ENCODE peak calls at places on chromosomes 2 and 18, in nine cellular contexts. J, Q, O, C, R, H, M, A and B are unnamed samples. For H3K27me3, the result is how much of the 10 kb centered on the place peaks cover.

GRCh38 chr2:206556357-206556949 is 85.8 kb upstream of the FAM237A start:
- DNase-seq in A (no peak), Q (peak), M (no peak), C (no peak), R (no peak), J (no peak), O (no peak), H (no peak), B (peak)

GRCh38 chr2:176961759-176962158 is 250.8 kb upstream of the HNRNPA3 start:
- DNase-seq in A (no peak), R (no peak), C (no peak), M (no peak), O (no peak), Q (no peak), J (no peak), H (no peak), B (no peak)

GRCh38 chr2:166042356-166042755 is 85.5 kb downstream of the SCN1A start:
- DNase-seq in J (no peak), H (no peak), Q (no peak), A (no peak), O (no peak), R (no peak), C (no peak), M (no peak), B (no peak)

GRCh38 chr18:75360206-75360605 is 67.3 kb downstream of the SMIM21 start:
- DNase-seq in J (no peak), A (no peak), H (no peak), R (no peak), O (no peak), M (no peak), C (no peak), Q (no peak), B (no peak)

GRCh38 chr18:79400591-79401381 is 5.1 kb downstream of the NFATC1 start:
- DNase-seq in R (peak), H (no peak), J (peak), A (no peak), C (no peak), Q (no peak), O (no peak), M (no peak), B (no peak)

GRCh38 chr2:142863485-142863921 is 14.0 kb upstream of the KYNU start:
- DNase-seq in M (no peak), Q (no peak), R (no peak), O (no peak), H (no peak), C (no peak), J (no peak), A (no peak), B (peak)

GRCh38 chr18:7535436-7536190 is 31.5 kb upstream of the PTPRM start:
- DNase-seq in O (no peak), J (no peak), M (no peak), C (no peak), H (no peak), A (no peak), Q (no peak), R (no peak), B (no peak)

GRCh38 chr2:214713080-214713830 is 96.2 kb downstream of the BARD1 start:
- DNase-seq in M (no peak), H (no peak), A (no peak), R (no peak), J (no peak), C (no peak), O (no peak), Q (no peak), B (no peak)

GRCh38 chr2:207149253-207150213 is 16.2 kb downstream of the KLF7 start:
- DNase-seq in J (no peak), C (no peak), O (no peak), M (no peak), Q (peak), R (peak), H (no peak), A (no peak), B (no peak)

GRCh38 chr2:240479111-240479501 is 43.6 kb downstream of the GPC1 start:
- DNase-seq in H (no peak), R (no peak), J (no peak), C (no peak), Q (no peak), M (no peak), A (no peak), O (peak), B (no peak)

DNA sequence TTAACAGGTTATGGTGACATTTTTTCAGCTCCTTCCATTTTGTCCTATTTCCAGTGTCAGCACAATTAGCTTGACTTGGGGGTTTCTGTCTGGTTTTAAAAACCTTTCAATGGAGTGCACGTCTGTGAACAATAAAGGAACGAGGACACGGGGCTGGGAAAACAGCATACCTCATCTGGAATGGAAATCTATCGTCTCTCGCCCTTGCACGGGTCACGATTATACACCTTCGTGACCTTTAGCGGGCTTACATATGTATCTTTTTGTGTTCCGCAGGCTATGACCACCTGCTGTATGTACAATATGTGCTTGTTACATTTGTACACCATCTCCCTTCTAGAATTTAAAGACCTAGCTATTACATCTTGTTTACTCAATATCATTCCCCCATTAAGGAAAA is 2.3 kb upstream of the ZNF532 start:
- DNase-seq in O (no peak), Q (no peak), C (no peak), A (peak), J (no peak), H (no peak), R (no peak), M (no peak), B (no peak)
- H3K4me3 ChIP-seq in O (no peak), Q (peak), C (peak), A (peak), J (no peak), H (peak), R (peak), M (peak), B (no peak)

DNA sequence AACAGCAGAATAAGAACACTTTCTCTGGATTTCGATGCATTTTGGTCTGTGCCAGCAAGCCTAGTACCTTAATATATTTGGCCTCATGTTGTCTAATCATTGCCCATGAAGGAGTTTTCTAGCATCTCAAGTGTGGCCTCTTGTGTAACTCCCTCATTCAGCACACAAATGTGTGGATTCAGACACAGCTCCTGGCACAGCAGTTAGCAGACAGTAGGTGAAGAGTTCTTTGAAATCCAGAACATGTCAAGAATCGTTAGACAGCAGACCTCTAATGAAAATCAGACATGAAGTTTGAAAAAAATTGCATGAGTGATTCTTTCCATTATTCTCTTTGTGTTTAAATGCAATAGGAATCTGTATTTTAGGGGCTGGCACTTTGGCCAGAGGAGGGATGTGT is 177.0 kb downstream of the FMNL2 start:
- DNase-seq in R (no peak), C (no peak), M (no peak), H (no peak), Q (no peak), O (no peak), J (no peak), A (no peak), B (no peak)
- H3K27me3 ChIP-seq in R (under half), C (under half), M (under half), H (under half), Q (under half), O (under half), J (under half), A (under half), B (under half)

GRCh38 chr2:198698230-198698629 is 759.5 kb downstream of the SATB2 start:
- DNase-seq in R (no peak), M (no peak), C (no peak), H (no peak), J (no peak), A (no peak), O (no peak), Q (no peak), B (no peak)
- H3K4me3 ChIP-seq in R (no peak), M (no peak), C (no peak), H (no peak), J (no peak), A (no peak), O (no peak), Q (no peak), B (no peak)

DNA sequence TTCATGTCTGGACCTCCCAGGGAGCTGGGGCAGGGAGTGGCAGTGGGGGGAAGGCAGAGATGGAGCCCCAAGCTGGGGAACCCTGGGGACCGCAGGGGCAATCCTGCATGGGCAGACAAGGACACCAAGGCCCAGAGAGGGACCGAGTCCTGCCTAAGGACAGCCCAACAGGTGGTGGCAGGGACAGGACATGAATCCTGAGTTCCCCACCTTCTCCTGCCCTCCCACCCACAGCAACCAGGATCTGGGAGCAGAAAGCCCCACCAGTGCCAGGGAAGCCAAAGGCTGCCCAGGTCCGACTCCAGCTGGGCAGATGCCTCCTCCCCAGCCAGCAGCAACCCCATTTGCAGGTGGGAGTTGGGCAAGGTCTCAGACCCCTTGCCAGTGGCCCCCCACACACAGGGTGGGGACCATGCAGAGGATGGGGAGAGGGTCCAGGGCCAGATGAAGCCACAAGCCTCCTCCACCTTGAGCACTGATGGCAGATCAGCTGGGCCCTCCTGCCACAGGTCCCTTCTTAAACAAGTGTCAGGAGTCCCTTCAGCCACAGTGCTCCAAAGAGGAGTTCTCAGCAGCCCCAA is 6.3 kb downstream of the ADRA2B start:
- DNase-seq in A (peak), H (no peak), J (no peak), R (peak), Q (no peak), O (no peak), M (no peak), C (peak), B (no peak)
- H3K27me3 ChIP-seq in A (under half), H (under half), J (under half), R (under half), Q (under half), O (under half), M (under half), C (under half), B (under half)

GRCh38 chr2:202270487-202270886 is 4.9 kb downstream of the NOP58 start:
- DNase-seq in C (no peak), A (no peak), J (no peak), O (no peak), M (no peak), H (no peak), R (no peak), Q (no peak), B (no peak)
- H3K4me3 ChIP-seq in C (no peak), A (no peak), J (no peak), O (no peak), M (no peak), H (no peak), R (no peak), Q (no peak), B (no peak)